ENCODE peak calls at places on chromosomes 12 and 14, in eight cellular contexts. N is activated T-helper 1 cell treated with Interleukin-2 at 50 U/mL for 16 hours; T is GM13977; M is T-helper 1 cell; C is stimulated activated CD4-positive, alpha-beta T cell treated with anti-CD3 and anti-CD28 coated beads, Interleukin-15, amount 100 ng/mL, for 1 hour; D is A549; P is activated naive CD4-positive, alpha-beta T cell treated with Interleukin-2 at 50 U/mL for 16 hours; V is activated CD4-positive, alpha-beta memory T cell treated with anti-CD3 and anti-CD28 coated beads for 36 hours. Z is an unnamed sample.
A peak's percentile ranks its signal among the peaks of the same experiment; 100 is the strongest.

GRCh38 chr12:69392146-69392928 is 32.8 kb downstream of the YEATS4 start:
- DNase-seq in N (no peak), T (peak; percentile 34), M (no peak), C (no peak), D (no peak), P (no peak), V (no peak), Z (no peak)

GRCh38 chr12:40312982-40313576 is 88.3 kb downstream of the LRRK2 start:
- DNase-seq in N (no peak), T (no peak), M (no peak), C (no peak), D (peak; percentile 49), P (no peak), V (no peak), Z (peak; percentile 8)

GRCh38 chr12:41365653-41366131 is 177.6 kb downstream of the PDZRN4 start:
- DNase-seq in N (no peak), T (no peak), M (no peak), C (no peak), D (no peak), P (no peak), V (no peak), Z (no peak)

GRCh38 chr12:123951467-123951866 is 21.2 kb downstream of the CCDC92 start:
- DNase-seq in N (no peak), T (no peak), M (no peak), C (no peak), D (no peak), P (no peak), V (no peak), Z (no peak)

GRCh38 chr12:16585781-16586180 is 20.2 kb downstream of the LMO3 start:
- DNase-seq in N (no peak), T (no peak), M (no peak), C (no peak), D (no peak), P (no peak), V (no peak), Z (no peak)

GRCh38 chr14:31071151-31071550 is 45.0 kb upstream of the STRN3 start:
- DNase-seq in N (no peak), T (no peak), M (no peak), C (no peak), D (no peak), P (no peak), V (no peak), Z (no peak)

GRCh38 chr12:107336705-107337104 is 243.4 kb upstream of the CRY1 start:
- DNase-seq in N (no peak), T (no peak), M (no peak), C (no peak), D (no peak), P (no peak), V (no peak), Z (no peak)

GRCh38 chr14:60641722-60642269 is 7.5 kb downstream of the SIX1 start:
- DNase-seq in N (no peak), T (no peak), M (no peak), C (no peak), D (no peak), P (no peak), V (no peak), Z (no peak)

GRCh38 chr14:93906341-93907329 is 20.5 kb upstream of the FAM181A start:
- DNase-seq in N (peak; percentile 7), T (peak; percentile 85), M (no peak), C (peak; percentile 35), D (peak; percentile 36), P (peak; percentile 50), V (peak; percentile 82), Z (no peak)

GRCh38 chr14:69043007-69043444 is 63.9 kb upstream of the ACTN1 start:
- DNase-seq in N (no peak), T (no peak), M (no peak), C (no peak), D (no peak), P (no peak), V (no peak), Z (no peak)

GRCh38 chr12:123150804-123151678 is at the start of gene PITPNM2:
- DNase-seq in N (peak; percentile 56), T (peak; percentile 85), M (peak; percentile 43), C (peak; percentile 54), D (peak; percentile 57), P (peak; percentile 61), V (peak; percentile 66), Z (no peak)

GRCh38 chr12:56337753-56338221 is 897 bp upstream of the IL23A start:
- DNase-seq in N (no peak), T (no peak), M (no peak), C (no peak), D (no peak), P (no peak), V (no peak), Z (no peak)

GRCh38 chr14:89365071-89365801 is 51.8 kb downstream of the FOXN3 start:
- DNase-seq in N (peak; percentile 33), T (peak; percentile 73), M (peak; percentile 37), C (peak; percentile 8), D (no peak), P (peak; percentile 64), V (peak; percentile 73), Z (no peak)

GRCh38 chr14:54683882-54684794 is 117.2 kb downstream of the SAMD4A start:
- DNase-seq in N (no peak), T (no peak), M (no peak), C (no peak), D (no peak), P (no peak), V (no peak), Z (no peak)

GRCh38 chr12:77062846-77063461 is 2.4 kb downstream of the E2F7 start:
- DNase-seq in N (no peak), T (peak; percentile 70), M (no peak), C (no peak), D (no peak), P (no peak), V (no peak), Z (peak; percentile 78)

GRCh38 chr12:101647711-101648110 is 49.7 kb upstream of the CHPT1 start:
- DNase-seq in N (no peak), T (no peak), M (no peak), C (no peak), D (no peak), P (no peak), V (no peak), Z (no peak)

GRCh38 chr14:21194597-21194996 is 38.7 kb upstream of the OR5AU1 start:
- DNase-seq in N (no peak), T (no peak), M (no peak), C (no peak), D (no peak), P (no peak), V (no peak), Z (no peak)

GRCh38 chr12:117098361-117099217 is 627 bp downstream of the TESC start:
- DNase-seq in N (no peak), T (peak; percentile 75), M (no peak), C (peak; percentile 11), D (peak; percentile 37), P (peak; percentile 39), V (peak; percentile 51), Z (no peak)

GRCh38 chr12:2666411-2666810 is 128.4 kb upstream of the FKBP4 start:
- DNase-seq in N (no peak), T (no peak), M (no peak), C (no peak), D (no peak), P (no peak), V (no peak), Z (no peak)

GRCh38 chr12:11862794-11863193 is 207.9 kb upstream of the BCL2L14 start:
- DNase-seq in N (no peak), T (peak; percentile 22), M (no peak), C (no peak), D (no peak), P (no peak), V (no peak), Z (no peak)

GRCh38 chr12:53478865-53479264 is 20.4 kb downstream of the MAP3K12 start:
- DNase-seq in N (no peak), T (no peak), M (no peak), C (no peak), D (no peak), P (no peak), V (no peak), Z (no peak)

GRCh38 chr12:89571481-89572190 is 45.8 kb upstream of the POC1B start:
- DNase-seq in N (no peak), T (no peak), M (no peak), C (no peak), D (no peak), P (no peak), V (no peak), Z (no peak)

GRCh38 chr14:87615822-87616679 is 376.9 kb downstream of the GALC start:
- DNase-seq in N (no peak), T (peak; percentile 50), M (no peak), C (peak; percentile 3), D (peak; percentile 44), P (peak; percentile 3), V (peak; percentile 54), Z (no peak)

GRCh38 chr14:104369208-104369607 is 210.4 kb upstream of the C14orf180 start:
- DNase-seq in N (no peak), T (no peak), M (no peak), C (no peak), D (no peak), P (no peak), V (no peak), Z (no peak)

GRCh38 chr12:131091976-131092691 is 138.4 kb downstream of the ADGRD1 start:
- DNase-seq in N (no peak), T (no peak), M (no peak), C (no peak), D (no peak), P (no peak), V (peak; percentile 8), Z (no peak)

GRCh38 chr12:69553626-69554248 is 31.5 kb upstream of the CCT2 start:
- DNase-seq in N (no peak), T (peak; percentile 24), M (no peak), C (no peak), D (no peak), P (no peak), V (no peak), Z (peak; percentile 15)

GRCh38 chr14:92487513-92488133 is 26.0 kb upstream of the RIN3 start:
- DNase-seq in N (no peak), T (no peak), M (no peak), C (no peak), D (no peak), P (no peak), V (no peak), Z (no peak)

GRCh38 chr14:102028733-102029132 is 58.1 kb downstream of the HSP90AA1 start:
- DNase-seq in N (no peak), T (no peak), M (no peak), C (no peak), D (no peak), P (no peak), V (no peak), Z (no peak)

GRCh38 chr14:34933301-34933700 is 49.5 kb upstream of the SRP54 start:
- DNase-seq in N (no peak), T (no peak), M (no peak), C (no peak), D (no peak), P (no peak), V (no peak), Z (no peak)

GRCh38 chr12:104279164-104279563 is 24.4 kb upstream of the EID3 start:
- DNase-seq in N (no peak), T (no peak), M (no peak), C (no peak), D (no peak), P (no peak), V (no peak), Z (no peak)

GRCh38 chr14:69675877-69676416 is 64.6 kb downstream of the SUSD6 start:
- DNase-seq in N (no peak), T (peak; percentile 69), M (no peak), C (no peak), D (no peak), P (no peak), V (peak; percentile 59), Z (no peak)

GRCh38 chr14:61196034-61196433 is 85.1 kb downstream of the TMEM30B start:
- DNase-seq in N (no peak), T (no peak), M (no peak), C (no peak), D (no peak), P (no peak), V (no peak), Z (no peak)

GRCh38 chr14:73787760-73788508 is 63.7 kb upstream of the PTGR2 start:
- DNase-seq in N (no peak), T (peak; percentile 60), M (no peak), C (no peak), D (no peak), P (peak; percentile 61), V (peak; percentile 76), Z (no peak)

GRCh38 chr12:24997970-24998582 is 49.2 kb upstream of the BCAT1 start:
- DNase-seq in N (no peak), T (peak; percentile 61), M (no peak), C (no peak), D (no peak), P (no peak), V (no peak), Z (peak; percentile 3)

Z was measured in pulmonary artery endothelial cell.